ENCODE peak calls at places on chromosomes 4 and X, in four cellular contexts. O, E, W and T are unnamed samples.

GRCh38 chr4:92646826-92647225 is 343.1 kb downstream of the GRID2 start:
- DNase-seq in O (no peak), E (no peak), W (no peak), T (no peak)

GRCh38 chrX:72712094-72712755 is 1.9 kb downstream of the PHKA1 start:
- DNase-seq in O (no peak), E (no peak), W (no peak), T (no peak)

GRCh38 chrX:120839506-120839905 is 36.2 kb downstream of the CT47B1 start:
- DNase-seq in O (peak), E (no peak), W (no peak), T (no peak)

GRCh38 chr4:187814737-187815465 is 180.7 kb upstream of the ZFP42 start:
- DNase-seq in O (no peak), E (peak), W (no peak), T (no peak)

GRCh38 chr4:189294570-189294969 is 646.1 kb upstream of the FRG1 start:
- DNase-seq in O (peak), E (no peak), W (no peak), T (no peak)

GRCh38 chr4:24248674-24249644 is 335.4 kb downstream of the DHX15 start:
- DNase-seq in O (no peak), E (no peak), W (peak), T (no peak)

GRCh38 chr4:15343581-15343980 is 84.3 kb upstream of the C1QTNF7 start:
- DNase-seq in O (no peak), E (no peak), W (no peak), T (no peak)

GRCh38 chr4:1887065-1887464 is 15.9 kb downstream of the NSD2 start:
- DNase-seq in O (no peak), E (no peak), W (no peak), T (no peak)

GRCh38 chr4:48780867-48781219 is 764 bp upstream of the FRYL start:
- DNase-seq in O (peak), E (no peak), W (no peak), T (no peak)

GRCh38 chr4:72418458-72418857 is 150.6 kb downstream of the ADAMTS3 start:
- DNase-seq in O (peak), E (no peak), W (peak), T (no peak)

GRCh38 chrX:45699158-45699557 is 498.5 kb upstream of the DIPK2B start:
- DNase-seq in O (no peak), E (no peak), W (no peak), T (no peak)

GRCh38 chr4:122742933-122743829 is 10.7 kb downstream of the BBS12 start:
- DNase-seq in O (no peak), E (no peak), W (no peak), T (no peak)

GRCh38 chrX:40885984-40886383 is 150.6 kb upstream of the MED14 start:
- DNase-seq in O (no peak), E (no peak), W (no peak), T (no peak)
- TF ChIP-seq CTCF in O (no peak), E (no peak), W (no peak), T (no peak)

DNA sequence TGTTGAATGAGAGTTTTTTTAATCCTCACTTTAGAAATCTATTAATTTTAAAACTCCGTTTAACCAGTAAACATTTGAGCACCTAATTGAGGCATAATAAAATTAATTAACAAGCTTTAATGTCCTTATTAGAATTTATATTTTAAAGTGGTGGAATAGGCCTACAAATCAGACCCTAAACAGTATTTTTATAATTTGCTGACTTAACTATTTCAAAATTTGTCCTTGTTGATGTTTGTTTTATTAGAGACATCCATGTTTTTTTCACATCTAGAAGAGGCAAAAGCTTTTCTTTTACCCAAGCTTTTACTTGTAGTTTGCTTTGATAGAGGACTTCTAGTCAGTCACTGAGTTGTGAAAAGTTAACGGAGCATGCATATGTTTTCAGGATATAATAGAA is 3.8 kb downstream of the SAP30 start:
- DNase-seq in O (no peak), E (no peak), W (no peak), T (no peak)
- H3K4me3 ChIP-seq in O (no peak), E (no peak), W (no peak), T (no peak)

GRCh38 chr4:158077835-158078234 is 95.0 kb downstream of the GASK1B start:
- DNase-seq in O (no peak), E (no peak), W (no peak), T (no peak)
- TF ChIP-seq CTCF in O (no peak), E (no peak), W (no peak), T (no peak)

DNA sequence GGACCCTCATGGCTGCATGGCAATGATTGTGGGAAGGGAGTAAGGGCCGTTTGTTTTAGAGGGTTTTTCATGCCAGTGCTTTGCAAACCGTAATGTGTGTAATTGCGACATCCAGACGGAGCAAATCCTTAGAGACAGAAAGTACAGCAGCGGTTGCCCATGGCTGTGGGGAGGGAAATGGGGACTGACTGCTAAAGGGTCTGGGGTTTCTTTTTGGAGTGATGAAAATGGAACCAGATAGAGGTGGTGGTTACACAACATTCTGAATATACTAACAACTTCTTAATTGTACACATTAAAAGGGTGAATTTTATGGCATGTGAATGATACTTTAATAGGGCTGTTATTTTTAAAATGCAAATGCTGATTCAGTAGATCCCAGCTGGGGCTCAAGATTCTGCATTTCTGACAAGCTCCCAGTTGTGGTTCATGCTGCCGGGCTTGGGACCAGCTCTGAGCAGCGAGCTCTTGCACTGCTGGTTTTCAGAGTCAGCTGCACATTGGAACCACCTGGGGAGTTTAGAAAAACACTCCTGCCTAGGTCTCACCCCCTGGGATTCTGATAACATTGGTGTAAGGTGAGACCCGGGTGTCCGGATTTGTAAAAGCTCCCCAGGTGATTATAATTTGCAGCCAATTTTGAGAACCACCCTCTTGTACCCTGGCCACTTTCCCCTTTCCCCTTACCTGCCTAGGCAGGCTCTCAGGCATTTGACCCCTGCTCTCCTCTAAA is 47.7 kb downstream of the PRPS1 start:
- DNase-seq in O (no peak), E (no peak), W (peak), T (no peak)
- H3K4me3 ChIP-seq in O (peak), E (peak), W (peak), T (peak)

DNA sequence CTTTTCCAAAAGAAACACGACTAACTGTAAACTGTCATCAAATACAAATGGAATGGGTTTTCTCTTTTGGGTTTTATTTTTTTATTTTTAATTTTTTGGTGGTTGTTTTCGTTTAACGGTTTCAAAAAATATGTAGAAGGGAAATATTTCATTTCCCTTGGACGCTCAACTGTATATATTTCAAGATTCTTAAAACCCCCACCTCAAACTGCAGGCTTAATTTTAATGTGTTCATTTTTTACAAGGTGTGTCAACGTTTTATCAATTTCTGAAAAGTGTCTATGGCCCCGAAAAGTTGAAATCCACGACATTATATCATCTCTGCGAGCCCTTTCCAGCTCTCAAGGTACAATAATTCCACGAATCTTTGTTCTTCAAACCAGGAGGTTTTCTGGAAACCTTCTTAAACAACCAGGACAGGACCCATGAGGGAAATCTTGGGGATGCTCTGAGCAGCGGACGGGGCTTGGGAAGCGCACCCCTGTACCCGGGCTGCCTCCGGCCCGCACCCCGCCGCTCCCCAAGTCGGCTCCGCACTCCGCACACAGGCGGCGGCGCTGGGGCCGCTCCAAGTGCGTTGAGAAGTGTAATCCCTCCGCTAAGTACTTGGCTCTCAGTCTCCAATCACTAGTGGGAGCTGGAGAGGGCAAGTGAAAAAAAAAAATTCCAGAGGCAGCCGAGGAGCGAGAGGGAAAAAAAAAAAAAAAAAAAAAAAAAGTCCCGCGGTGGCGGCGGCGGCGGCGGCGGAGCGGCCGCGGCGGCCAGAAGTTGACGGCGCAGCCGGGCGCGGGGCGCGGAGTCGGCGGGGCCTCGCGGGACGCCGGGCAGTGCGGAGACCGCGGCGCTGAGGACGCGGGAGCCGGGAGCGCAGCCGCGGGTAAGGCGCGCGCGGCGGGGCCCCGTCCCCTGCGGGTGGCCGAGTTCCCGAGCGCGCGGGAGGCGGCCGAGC is at the start of gene BMPR1B:
- DNase-seq in O (peak), E (no peak), W (no peak), T (no peak)
- TF ChIP-seq CTCF in O (peak), E (no peak), W (peak), T (no peak)

GRCh38 chrX:104136241-104137019 is 20.4 kb downstream of the SLC25A53 start:
- DNase-seq in O (peak), E (no peak), W (peak), T (no peak)
- H3K4me3 ChIP-seq in O (no peak), E (no peak), W (peak), T (no peak)

GRCh38 chrX:16664059-16664458 is 14.1 kb downstream of the S100G start:
- DNase-seq in O (no peak), E (no peak), W (no peak), T (no peak)
- TF ChIP-seq CTCF in O (no peak), E (no peak), W (no peak), T (no peak)

GRCh38 chr4:186553717-186554116 is 1.6 kb downstream of the MTNR1A start:
- DNase-seq in O (no peak), E (no peak), W (no peak), T (no peak)

GRCh38 chr4:186551849-186552248 is 3.5 kb downstream of the MTNR1A start:
- DNase-seq in O (no peak), E (no peak), W (no peak), T (no peak)

GRCh38 chr4:186554890-186555827 is at the start of gene MTNR1A:
- DNase-seq in O (no peak), E (peak), W (no peak), T (no peak)

GRCh38 chr4:186557061-186557460 is 1.7 kb upstream of the MTNR1A start:
- DNase-seq in O (no peak), E (no peak), W (no peak), T (no peak)

DNA sequence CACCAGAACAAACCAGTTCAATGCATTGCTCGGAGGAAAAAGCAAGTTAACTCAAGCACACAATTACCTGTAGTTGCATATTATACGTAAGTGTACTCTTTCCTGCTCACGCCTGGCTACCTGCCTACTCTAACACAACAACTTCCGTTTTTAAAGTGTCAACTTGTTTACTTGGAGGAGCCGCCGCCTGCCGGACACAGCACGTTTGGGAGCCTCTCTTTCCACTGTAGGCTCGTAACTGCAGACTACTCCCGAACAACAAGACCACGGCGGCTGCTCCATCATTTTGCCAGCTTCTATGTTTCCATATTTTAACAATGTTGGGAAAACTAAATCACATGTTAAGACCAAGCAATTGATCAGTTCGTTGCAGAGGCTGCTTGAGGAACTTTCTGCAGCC is 882 bp downstream of the MTNR1A start:
- DNase-seq in O (peak), E (no peak), W (no peak), T (no peak)
- H3K4me3 ChIP-seq in O (peak), E (no peak), W (no peak), T (no peak)

GRCh38 chr4:4675051-4675581 is 133.3 kb upstream of the STX18 start:
- DNase-seq in O (no peak), E (no peak), W (no peak), T (no peak)

GRCh38 chr4:4675636-4676035 is 133.8 kb upstream of the STX18 start:
- DNase-seq in O (no peak), E (no peak), W (no peak), T (no peak)

GRCh38 chr4:4680243-4680642 is 138.4 kb upstream of the STX18 start:
- DNase-seq in O (no peak), E (no peak), W (no peak), T (no peak)

GRCh38 chr4:4680758-4681157 is 138.9 kb upstream of the STX18 start:
- DNase-seq in O (no peak), E (no peak), W (no peak), T (no peak)

GRCh38 chr4:4677825-4678522 is 136.1 kb upstream of the STX18 start:
- DNase-seq in O (no peak), E (no peak), W (no peak), T (no peak)
- TF ChIP-seq CTCF in O (peak), E (peak), W (peak), T (no peak)

DNA sequence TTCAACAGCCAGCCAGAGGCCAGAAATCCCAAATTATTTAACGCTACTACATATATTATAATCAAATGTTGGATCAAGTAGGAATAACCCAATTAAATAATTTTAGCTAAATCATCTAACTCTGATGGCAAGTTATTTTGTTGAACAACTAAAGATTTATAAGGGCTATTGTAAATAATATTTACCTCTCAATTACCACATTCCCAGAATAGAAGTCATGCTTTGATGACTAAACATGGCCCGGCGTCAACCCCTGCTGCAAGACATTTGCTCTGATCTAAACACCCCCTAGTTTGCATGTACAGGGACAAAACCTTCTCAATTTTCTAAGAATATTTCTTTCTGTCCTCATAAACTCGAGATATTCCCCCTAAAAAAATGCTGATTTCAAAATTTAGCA is 14.2 kb downstream of the VEGFC start:
- DNase-seq in O (peak), E (no peak), W (no peak), T (peak)
- H3K4me3 ChIP-seq in O (no peak), E (no peak), W (no peak), T (no peak)